ENCODE peak calls at places on chromosomes 3 and 15, in four cellular contexts. L is PC-3, N is NB4, E is A549. K is an unnamed sample.
A peak's percentile ranks its signal among the peaks of the same experiment; 100 is the strongest.

GRCh38 chr15:101152914-101153313 is 98.9 kb downstream of the CHSY1 start:
- DNase-seq in E (peak; percentile 45), L (peak; percentile 42), N (peak; percentile 56), K (no peak)

GRCh38 chr3:139100821-139101220 is 56.1 kb upstream of the PRR23C start:
- DNase-seq in E (no peak), L (no peak), N (no peak), K (no peak)

GRCh38 chr3:99767341-99767740 is 50.3 kb upstream of the CMSS1 start:
- DNase-seq in E (no peak), L (no peak), N (no peak), K (no peak)

GRCh38 chr3:31562525-31562924 is 29.8 kb downstream of the STT3B start:
- DNase-seq in L (no peak), E (no peak), N (peak; percentile 43), K (no peak)

GRCh38 chr15:78929536-78930264 is 15.1 kb downstream of the CTSH start:
- DNase-seq in E (no peak), L (peak; percentile 44), N (no peak), K (peak; percentile 46)

GRCh38 chr3:172221550-172221949 is 182.2 kb downstream of the FNDC3B start:
- DNase-seq in L (peak; percentile 78), N (no peak), E (no peak), K (peak; percentile 81)

GRCh38 chr3:38627956-38628355 is 21.5 kb downstream of the SCN5A start:
- DNase-seq in N (peak; percentile 34), L (peak; percentile 45), E (peak; percentile 17), K (no peak)

GRCh38 chr3:97793415-97794019 is 28.3 kb upstream of the CRYBG3 start:
- DNase-seq in L (peak; percentile 71), E (peak; percentile 60), N (peak; percentile 63), K (peak; percentile 65)

GRCh38 chr3:126883241-126883640 is 99.7 kb upstream of the PLXNA1 start:
- DNase-seq in L (no peak), N (peak; percentile 52), E (no peak), K (peak; percentile 13)

GRCh38 chr3:194328080-194328571 is 23.0 kb downstream of the CPN2 start:
- DNase-seq in L (peak; percentile 71), N (peak; percentile 22), E (peak; percentile 55), K (peak; percentile 91)

GRCh38 chr15:33565099-33565498 is 254.3 kb downstream of the RYR3 start:
- DNase-seq in L (peak; percentile 42), E (no peak), N (no peak), K (peak; percentile 33)

GRCh38 chr15:66524801-66525200 is 19.7 kb downstream of the ZWILCH start:
- DNase-seq in L (no peak), E (no peak), N (no peak), K (no peak)

GRCh38 chr3:42507252-42507651 is 4.8 kb downstream of the VIPR1 start:
- DNase-seq in L (peak; percentile 61), N (peak; percentile 45), E (no peak), K (peak; percentile 31)

GRCh38 chr3:155102329-155102728 is 22.2 kb downstream of the MME start:
- DNase-seq in L (peak; percentile 37), N (no peak), E (no peak), K (peak; percentile 14)

GRCh38 chr3:33915796-33916589 is 117.6 kb downstream of the PDCD6IP start:
- DNase-seq in L (peak; percentile 13), N (no peak), E (peak; percentile 69), K (peak; percentile 54)

GRCh38 chr3:106827515-106828213 is 549.6 kb upstream of the CCDC54 start:
- DNase-seq in L (peak; percentile 12), N (no peak), E (no peak), K (peak; percentile 81)

GRCh38 chr3:125436921-125437320 is 61.8 kb upstream of the ZNF148 start:
- DNase-seq in E (no peak), L (no peak), N (no peak), K (no peak)

GRCh38 chr15:57914350-57915055 is 151.0 kb downstream of the ALDH1A2 start:
- DNase-seq in N (peak; percentile 2), L (no peak), E (no peak), K (no peak)

GRCh38 chr3:63609834-63610233 is 42.6 kb upstream of the SNTN start:
- DNase-seq in N (no peak), E (no peak), L (no peak), K (no peak)

GRCh38 chr3:41159581-41160189 is 39.6 kb upstream of the CTNNB1 start:
- DNase-seq in L (peak; percentile 91), E (peak; percentile 7), N (no peak), K (peak; percentile 73)

GRCh38 chr3:152695810-152696209 is 139.1 kb upstream of the P2RY1 start:
- DNase-seq in E (no peak), N (no peak), L (no peak), K (no peak)

GRCh38 chr15:36591534-36592411 is 12.3 kb downstream of the CDIN1 start:
- DNase-seq in E (peak; percentile 10), N (no peak), L (peak; percentile 88), K (peak; percentile 37)

GRCh38 chr15:80202641-80203360 is 49.2 kb downstream of the CTXND1 start:
- DNase-seq in N (no peak), E (no peak), L (peak; percentile 45), K (peak; percentile 94)

GRCh38 chr3:71784914-71785593 is at the start of gene PROK2:
- DNase-seq in L (no peak), N (peak; percentile 69), E (no peak), K (no peak)

GRCh38 chr3:58463181-58463941 is 28.5 kb upstream of the KCTD6 start:
- DNase-seq in E (peak; percentile 86), N (peak; percentile 82), L (peak; percentile 90), K (peak; percentile 92)

GRCh38 chr3:1609416-1609815 is 489.2 kb upstream of the CNTN4 start:
- DNase-seq in L (no peak), N (peak; percentile 4), E (no peak), K (no peak)

GRCh38 chr3:60755094-60755493 is 496.2 kb downstream of the FHIT start:
- DNase-seq in E (peak; percentile 8), N (peak; percentile 40), L (peak; percentile 32), K (peak; percentile 6)

GRCh38 chr3:128967748-128968147 is 26.1 kb downstream of the CFAP92 start:
- DNase-seq in L (no peak), N (no peak), E (no peak), K (no peak)

GRCh38 chr3:13013994-13014754 is 59.1 kb downstream of the IQSEC1 start:
- DNase-seq in N (no peak), L (no peak), E (no peak), K (no peak)

GRCh38 chr3:146184616-146185015 is 23.6 kb upstream of the PLOD2 start:
- DNase-seq in N (no peak), L (peak; percentile 94), E (peak; percentile 44), K (peak; percentile 88)

GRCh38 chr3:174483254-174483653 is 375.9 kb upstream of the NAALADL2 start:
- DNase-seq in E (no peak), L (no peak), N (no peak), K (no peak)

GRCh38 chr3:16266714-16267113 is 1.7 kb downstream of the OXNAD1 start:
- DNase-seq in E (no peak), N (no peak), L (peak; percentile 23), K (peak; percentile 77)
- TF ChIP-seq CTCF in E (no peak), N (no peak), L (no peak), K (no peak)

GRCh38 chr3:177357352-177358084 is 160.2 kb upstream of the TBL1XR1 start:
- DNase-seq in E (peak; percentile 63), L (peak; percentile 73), N (peak; percentile 86), K (peak; percentile 95)
- H3K4me3 ChIP-seq in E (peak overlapping the region; percentile 27), L (peak overlapping the region; percentile 60), N (peak overlapping the region; percentile 64), K (no peak overlapping the region)

DNA sequence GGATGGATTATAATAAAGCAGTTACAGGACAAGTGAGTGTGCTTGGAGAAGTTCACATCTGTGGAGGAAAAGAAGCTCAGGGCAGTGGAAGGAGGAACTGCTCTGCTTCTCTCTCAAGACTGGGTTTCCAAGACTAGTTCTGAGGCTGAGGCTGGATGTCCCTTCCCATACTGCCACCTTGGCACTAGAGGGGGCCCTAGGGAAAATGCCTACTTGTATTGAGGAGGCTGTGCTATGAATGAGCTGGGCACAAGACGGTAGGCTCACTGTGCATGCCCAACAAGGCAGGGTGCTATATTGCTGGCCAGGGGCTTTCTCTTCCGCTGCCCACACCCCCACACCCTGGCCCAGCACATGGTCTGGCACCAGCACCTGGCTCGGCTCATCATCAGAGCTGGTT is 65.2 kb downstream of the SLCO2A1 start:
- DNase-seq in E (peak; percentile 5), N (peak; percentile 89), L (peak; percentile 32), K (peak; percentile 14)
- TF ChIP-seq CTCF in E (no peak), N (peak; percentile 61), L (peak; percentile 49), K (peak; percentile 7)

GRCh38 chr15:88467073-88467934 is at the start of the genes MRPL46 and MRPS11:
- DNase-seq in N (peak; percentile 90), L (peak; percentile 86), E (peak; percentile 92), K (peak; percentile 85)

GRCh38 chr15:88469321-88469720 is 1.8 kb downstream of the MRPS11 start:
- DNase-seq in N (no peak), L (no peak), E (no peak), K (no peak)

GRCh38 chr15:88463870-88464532 is 3.2 kb downstream of the MRPL46 start:
- DNase-seq in E (no peak), L (no peak), N (no peak), K (no peak)

GRCh38 chr15:88467935-88468528 is 524 bp downstream of the MRPS11 start:
- DNase-seq in E (peak; percentile 25), N (peak; percentile 52), L (no peak), K (peak; percentile 30)

GRCh38 chr15:88465633-88466219 is 1.5 kb downstream of the MRPL46 start:
- DNase-seq in L (peak; percentile 73), E (peak; percentile 31), N (peak; percentile 81), K (peak; percentile 82)
- H3K4me3 ChIP-seq in L (peak overlapping the region; percentile 91), E (peak overlapping the region; percentile 73), N (peak overlapping the region; percentile 86), K (peak overlapping the region; percentile 94)

DNA sequence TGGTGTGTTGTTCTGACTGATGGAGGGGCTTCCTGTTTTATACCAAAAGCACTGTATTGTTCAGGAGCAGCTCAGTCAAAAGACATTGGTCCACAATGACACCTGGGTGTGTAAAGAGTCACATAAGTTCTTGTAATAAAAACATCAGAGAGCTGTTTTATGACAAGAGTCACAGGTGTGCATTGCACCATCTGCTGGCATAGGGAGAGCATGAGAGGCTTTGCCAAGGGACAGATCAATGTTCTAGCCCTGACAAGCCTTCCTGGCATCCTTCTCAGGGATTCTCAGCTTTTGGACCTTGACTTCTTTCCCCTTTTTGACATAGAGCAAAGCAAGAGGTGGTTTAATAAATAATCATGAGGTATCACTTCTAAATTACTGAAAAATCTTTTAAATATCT is 20.5 kb downstream of the ARPP21 start:
- DNase-seq in N (peak; percentile 3), L (peak; percentile 40), E (peak; percentile 41), K (peak; percentile 41)
- TF ChIP-seq CTCF in N (no peak), L (peak; percentile 49), E (peak; percentile 45), K (peak; percentile 71)

K was measured in epithelial cell of esophagus.